ENCODE peak calls at places on chromosomes 2 and 18, in four cellular contexts. V, P, B and A are unnamed samples.

GRCh38 chr2:85865539-85866164 is 23.1 kb downstream of the ST3GAL5 start:
- DNase-seq in V (no peak), P (no peak), B (no peak), A (no peak)

GRCh38 chr18:37553633-37554398 is 11.8 kb downstream of the CELF4 start:
- DNase-seq in V (no peak), P (no peak), B (no peak), A (no peak)

GRCh38 chr18:50594931-50595330 is 35.0 kb downstream of the MAPK4 start:
- DNase-seq in V (no peak), P (no peak), B (peak; percentile 35), A (no peak)

GRCh38 chr18:7950380-7951143 is 383.4 kb downstream of the PTPRM start:
- DNase-seq in V (no peak), P (no peak), B (peak; percentile 93), A (peak; percentile 84)

GRCh38 chr2:135265960-135266490 is 213.9 kb downstream of the RAB3GAP1 start:
- DNase-seq in V (no peak), P (no peak), B (no peak), A (no peak)

GRCh38 chr2:1546023-1546591 is 132.8 kb downstream of the TPO start:
- DNase-seq in V (no peak), P (no peak), B (peak; percentile 71), A (peak; percentile 42)

GRCh38 chr2:29786361-29786760 is 135.0 kb downstream of the ALK start:
- DNase-seq in V (no peak), P (no peak), B (no peak), A (no peak)

GRCh38 chr2:100004348-100004884 is 138.0 kb downstream of the AFF3 start:
- DNase-seq in V (no peak), P (no peak), B (no peak), A (no peak)

GRCh38 chr2:119486886-119487285 is 37.4 kb downstream of the SCTR start:
- DNase-seq in V (no peak), P (no peak), B (no peak), A (no peak)

GRCh38 chr2:233061591-233062446 is 1.7 kb downstream of the INPP5D start:
- DNase-seq in V (peak; percentile 41), P (no peak), B (no peak), A (no peak)

GRCh38 chr2:158184556-158185343 is 83.1 kb downstream of the UPP2 start:
- DNase-seq in V (no peak), P (no peak), B (no peak), A (no peak)

GRCh38 chr18:46161721-46162421 is 57.7 kb downstream of the HAUS1 start:
- DNase-seq in V (no peak), P (no peak), B (no peak), A (no peak)

GRCh38 chr2:8312861-8313768 is 368.7 kb upstream of the ID2 start:
- DNase-seq in V (no peak), P (no peak), B (no peak), A (no peak)

GRCh38 chr18:55321268-55322175 is 266.5 kb downstream of the TCF4 start:
- DNase-seq in V (peak; percentile 89), P (peak; percentile 71), B (peak; percentile 19), A (peak; percentile 91)

GRCh38 chr2:125240870-125241269 is 1215.8 kb downstream of the CNTNAP5 start:
- DNase-seq in V (no peak), P (no peak), B (no peak), A (no peak)

GRCh38 chr18:76396792-76397191 is 98.2 kb downstream of the ZNF516 start:
- DNase-seq in V (no peak), P (no peak), B (no peak), A (no peak)

GRCh38 chr2:132469095-132469494 is 52.5 kb downstream of the GPR39 start:
- DNase-seq in V (no peak), P (no peak), B (no peak), A (no peak)

GRCh38 chr2:102027703-102028059 is 35.9 kb downstream of the IL1R2 start:
- DNase-seq in V (no peak), P (no peak), B (no peak), A (no peak)

GRCh38 chr2:140863713-140864112 is 1267.1 kb downstream of the LRP1B start:
- DNase-seq in V (no peak), P (no peak), B (peak; percentile 20), A (peak; percentile 27)

GRCh38 chr2:30580394-30580793 is 133.3 kb downstream of the LCLAT1 start:
- DNase-seq in V (no peak), P (no peak), B (no peak), A (no peak)

GRCh38 chr2:145200307-145200706 is 680.4 kb upstream of the ZEB2 start:
- DNase-seq in V (no peak), P (no peak), B (no peak), A (no peak)

DNA sequence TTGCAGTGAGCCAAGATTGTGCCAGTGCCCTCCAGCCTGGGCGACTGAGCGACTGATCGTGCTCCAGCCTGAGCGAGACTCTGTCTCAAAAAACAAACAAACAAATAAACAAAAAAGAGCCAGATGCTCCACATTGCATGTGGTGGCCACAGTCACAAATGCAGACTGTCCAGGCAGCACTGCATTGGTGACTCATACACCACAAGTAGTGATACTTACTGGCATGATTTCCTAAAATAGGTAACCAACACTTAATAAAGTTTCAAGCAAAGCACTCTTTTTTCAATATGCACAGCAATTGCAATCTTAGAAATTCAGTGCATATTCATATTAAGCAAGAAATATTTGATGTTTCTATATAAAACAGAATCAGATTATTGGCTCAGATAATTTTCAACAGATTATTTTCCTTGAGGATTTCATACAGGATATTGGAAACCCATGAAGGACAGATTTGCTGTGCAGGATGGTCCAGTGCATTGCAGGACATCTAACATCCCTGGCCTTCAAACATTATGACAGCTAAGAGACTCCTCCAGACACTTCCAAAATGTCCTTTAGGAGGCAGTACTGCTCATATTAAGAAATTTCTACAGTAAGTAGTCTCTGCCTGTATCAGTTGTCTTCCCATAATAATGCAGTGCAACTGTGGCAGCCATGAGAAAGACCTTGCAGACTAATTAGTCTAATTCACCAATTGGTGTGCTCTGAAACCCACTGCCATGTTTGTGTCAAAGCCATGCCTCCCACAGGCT is 10.5 kb upstream of the SLC1A4 start:
- DNase-seq in V (peak; percentile 39), P (no peak), B (no peak), A (peak; percentile 25)
- TF ChIP-seq CTCF in V (peak; percentile 24), P (no peak), B (no peak), A (peak; percentile 51)

GRCh38 chr2:15939556-15939853 is 845 bp upstream of the MYCN start:
- DNase-seq in V (no peak), P (no peak), B (peak; percentile 64), A (no peak)
- TF ChIP-seq CTCF in V (no peak), P (peak; percentile 43), B (peak; percentile 71), A (no peak)

DNA sequence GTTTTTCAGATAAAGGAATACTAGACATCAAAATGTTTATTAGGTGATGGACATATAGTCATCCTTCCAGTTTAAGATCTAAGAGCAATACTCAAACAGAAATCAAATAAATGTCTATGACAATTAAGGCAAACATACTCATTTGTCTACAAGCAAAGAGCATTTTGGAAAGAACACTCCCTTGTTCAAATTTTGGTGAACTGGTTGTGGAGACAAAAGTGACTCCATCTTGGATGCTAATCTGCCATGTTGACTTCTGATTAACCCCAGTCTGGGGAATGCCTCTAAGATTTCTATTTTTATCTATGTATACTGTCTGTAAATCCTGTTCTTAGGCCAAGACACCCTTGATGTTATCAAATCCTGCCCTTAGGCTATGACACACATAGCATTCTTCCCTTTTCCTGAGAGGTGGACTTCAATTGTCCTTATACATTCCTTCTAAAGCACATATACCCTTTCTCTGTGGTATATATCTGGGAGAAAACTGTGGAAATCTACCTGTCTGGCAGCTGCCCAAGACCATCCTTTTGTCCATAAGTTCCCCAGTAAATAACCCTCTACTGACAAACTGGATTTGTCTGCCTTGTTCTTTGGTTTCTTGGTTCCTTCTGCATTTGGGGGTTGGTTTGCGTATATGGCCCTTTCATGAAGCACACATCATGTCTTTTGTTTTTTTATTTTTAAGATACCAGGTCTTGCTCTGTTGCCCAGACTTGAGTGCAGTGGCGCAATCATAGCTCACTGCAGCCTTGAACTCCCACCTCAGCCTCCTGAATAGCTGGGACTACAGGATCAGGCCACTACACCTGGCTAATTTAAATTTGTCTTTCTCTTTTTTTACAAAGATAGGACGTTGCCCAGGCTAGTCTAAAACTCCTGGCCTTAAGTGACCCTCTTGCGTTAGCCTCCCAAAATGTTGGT is 12.5 kb upstream of the PLEKHM3 start:
- DNase-seq in V (no peak), P (no peak), B (no peak), A (peak; percentile 30)
- TF ChIP-seq CTCF in V (no peak), P (no peak), B (no peak), A (no peak)

DNA sequence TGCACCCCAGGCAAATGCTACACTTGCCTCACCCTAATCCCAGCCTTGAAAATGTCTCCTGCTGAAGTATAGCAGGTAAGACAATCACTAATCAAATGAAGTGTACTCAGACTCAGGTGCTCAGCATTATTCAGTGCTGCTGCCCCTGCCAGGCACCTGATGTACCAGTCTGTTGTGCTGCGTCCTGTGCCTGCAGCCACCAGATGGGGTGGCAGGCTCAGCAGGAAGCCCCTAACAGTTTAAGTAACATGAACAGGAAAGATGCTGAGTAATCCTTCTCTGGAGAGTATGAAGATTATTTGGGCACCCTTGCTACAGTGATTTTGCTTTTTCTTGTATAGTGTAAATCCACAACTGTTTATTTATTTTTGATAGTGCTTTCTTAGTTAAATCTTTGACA is 69.1 kb downstream of the TACR1 start:
- DNase-seq in V (no peak), P (no peak), B (no peak), A (no peak)
- TF ChIP-seq CTCF in V (no peak), P (peak; percentile 25), B (no peak), A (no peak)

GRCh38 chr2:95121495-95122196 is at the start of gene MRPS5:
- DNase-seq in V (peak; percentile 72), P (peak; percentile 41), B (peak; percentile 88), A (peak; percentile 40)
- TF ChIP-seq CTCF in V (no peak), P (no peak), B (peak; percentile 9), A (peak; percentile 14)

DNA sequence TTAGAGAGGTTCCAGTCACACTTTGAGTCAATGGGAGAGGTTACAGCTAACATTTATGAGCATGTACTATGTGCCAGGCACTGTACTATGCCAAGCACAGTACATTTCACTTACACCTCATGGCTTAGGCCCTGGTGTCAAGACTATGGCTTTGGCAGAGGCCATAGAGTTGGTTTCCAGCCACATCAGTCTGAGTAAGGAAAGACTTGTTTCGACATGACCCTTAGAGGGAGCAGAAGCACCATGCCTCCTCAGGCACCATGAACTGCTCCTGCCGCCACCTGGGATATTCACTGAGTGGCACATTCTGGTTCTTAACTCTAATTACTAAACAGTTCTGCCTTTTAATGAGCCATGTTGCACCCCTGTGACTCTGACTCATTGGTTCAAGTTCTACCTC is 12.7 kb downstream of the DGUOK start:
- DNase-seq in V (peak; percentile 50), P (no peak), B (peak; percentile 93), A (peak; percentile 49)
- TF ChIP-seq CTCF in V (no peak), P (no peak), B (peak; percentile 43), A (peak; percentile 37)

DNA sequence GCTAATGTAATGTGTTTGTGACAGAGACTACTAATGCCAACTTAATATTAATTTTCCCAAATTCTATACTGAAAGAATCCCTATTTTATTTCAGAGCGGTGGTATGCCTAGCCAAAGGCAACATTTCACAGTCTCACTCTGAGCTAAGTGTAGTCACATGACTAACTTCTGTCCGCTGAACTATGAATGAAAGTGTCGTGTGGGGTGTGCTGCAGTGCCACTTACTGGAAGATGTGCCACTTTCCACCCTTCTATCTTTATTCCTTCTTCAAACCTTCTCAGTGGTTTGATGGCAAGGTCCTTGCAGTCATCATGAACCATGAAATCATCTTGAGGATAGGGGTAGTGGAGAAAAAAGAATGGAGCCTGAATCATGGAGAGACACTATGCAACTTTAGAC is 47.3 kb upstream of the C1D start:
- DNase-seq in V (no peak), P (no peak), B (no peak), A (peak; percentile 16)
- TF ChIP-seq CTCF in V (no peak), P (no peak), B (no peak), A (no peak)

GRCh38 chr2:199325881-199326280 is 131.9 kb downstream of the SATB2 start:
- DNase-seq in V (no peak), P (no peak), B (no peak), A (no peak)

GRCh38 chr2:199329024-199329423 is 128.7 kb downstream of the SATB2 start:
- DNase-seq in V (no peak), P (no peak), B (no peak), A (no peak)

GRCh38 chr2:199329466-199329865 is 128.3 kb downstream of the SATB2 start:
- DNase-seq in V (no peak), P (no peak), B (no peak), A (no peak)
- TF ChIP-seq CTCF in V (no peak), P (no peak), B (no peak), A (no peak)